ENCODE peak calls at places on chromosome 7, in five cellular contexts. M, J, G, Y and C are unnamed samples.

GRCh38 chr7:106065560-106066500 is 46.3 kb downstream of the SYPL1 start:
- DNase-seq in Y (no peak), M (no peak), J (no peak), G (no peak), C (no peak)

GRCh38 chr7:55965805-55966421 is 1.5 kb downstream of the NIPSNAP2 start:
- DNase-seq in J (no peak), M (no peak), Y (no peak), G (no peak), C (no peak)

GRCh38 chr7:47672966-47673365 is 91.1 kb upstream of the TNS3 start:
- DNase-seq in J (no peak), G (no peak), Y (no peak), M (no peak), C (no peak)

GRCh38 chr7:69769826-69770225 is 171.6 kb downstream of the AUTS2 start:
- DNase-seq in G (no peak), M (no peak), Y (no peak), J (no peak), C (no peak)

GRCh38 chr7:108455524-108455832 is 758 bp downstream of the NRCAM start:
- DNase-seq in G (no peak), M (no peak), Y (no peak), J (no peak), C (no peak)

GRCh38 chr7:116075351-116076145 is 45.0 kb upstream of the TFEC start:
- DNase-seq in G (no peak), J (no peak), M (no peak), Y (no peak), C (no peak)

GRCh38 chr7:35780070-35780469 is 20.8 kb upstream of the SEPTIN7 start:
- DNase-seq in M (no peak), Y (no peak), G (no peak), J (no peak), C (no peak)

GRCh38 chr7:44750921-44751571 is 2.4 kb downstream of the ZMIZ2 start:
- DNase-seq in J (no peak), M (no peak), G (no peak), Y (peak; percentile 45), C (peak; percentile 49)

GRCh38 chr7:77442631-77443420 is 26.7 kb upstream of the GSAP start:
- DNase-seq in Y (no peak), G (no peak), J (no peak), M (no peak), C (no peak)

GRCh38 chr7:2811476-2812118 is 32.5 kb downstream of the GNA12 start:
- DNase-seq in J (no peak), Y (no peak), G (no peak), M (no peak), C (no peak)

GRCh38 chr7:130888468-130888867 is 154.5 kb upstream of the KLF14 start:
- DNase-seq in M (no peak), Y (no peak), J (no peak), G (no peak), C (no peak)

GRCh38 chr7:29881724-29882123 is 75.4 kb downstream of the WIPF3 start:
- DNase-seq in M (peak; percentile 43), J (no peak), Y (no peak), G (no peak), C (no peak)

GRCh38 chr7:134632937-134633540 is 13.6 kb upstream of the BPGM start:
- DNase-seq in G (peak; percentile 0), Y (no peak), M (peak; percentile 40), J (no peak), C (peak; percentile 60)

GRCh38 chr7:104978460-104978859 is 35.5 kb upstream of the KMT2E start:
- DNase-seq in Y (no peak), G (no peak), J (no peak), M (no peak), C (no peak)

GRCh38 chr7:99224263-99224947 is 16.5 kb upstream of the KPNA7 start:
- DNase-seq in M (no peak), J (no peak), G (no peak), Y (no peak), C (no peak)

GRCh38 chr7:90625562-90625961 is 29.4 kb downstream of the CDK14 start:
- DNase-seq in Y (no peak), G (no peak), J (no peak), M (peak; percentile 50), C (no peak)

GRCh38 chr7:141301544-141301943 is 227.7 kb downstream of the TMEM178B start:
- DNase-seq in G (no peak), M (no peak), Y (no peak), J (peak; percentile 69), C (no peak)

GRCh38 chr7:157874870-157875229 is 538.0 kb downstream of the DNAJB6 start:
- DNase-seq in G (no peak), J (no peak), M (no peak), Y (no peak), C (no peak)

GRCh38 chr7:1700536-1701333 is 30.7 kb downstream of the ELFN1 start:
- DNase-seq in M (no peak), G (no peak), Y (no peak), J (peak; percentile 60), C (no peak)

GRCh38 chr7:11616466-11616865 is 215.5 kb downstream of the THSD7A start:
- DNase-seq in G (no peak), Y (no peak), J (no peak), M (no peak), C (no peak)

GRCh38 chr7:98210513-98211220 is 572 bp upstream of the BHLHA15 start:
- DNase-seq in G (no peak), M (no peak), Y (no peak), J (peak; percentile 88), C (no peak)

GRCh38 chr7:128912281-128912680 is 1.8 kb upstream of the KCP start:
- DNase-seq in Y (no peak), M (no peak), G (no peak), J (peak; percentile 12), C (no peak)

GRCh38 chr7:133761459-133761858 is 365.7 kb upstream of the LRGUK start:
- DNase-seq in M (no peak), Y (no peak), G (no peak), J (no peak), C (no peak)

GRCh38 chr7:84248267-84248666 is 53.7 kb upstream of the SEMA3A start:
- DNase-seq in J (no peak), Y (no peak), G (no peak), M (no peak), C (no peak)

GRCh38 chr7:6392712-6393666 is 54.8 kb downstream of the DAGLB start:
- DNase-seq in J (no peak), M (no peak), G (no peak), Y (no peak), C (no peak)

GRCh38 chr7:106622654-106623314 is 38.2 kb downstream of the CCDC71L start:
- DNase-seq in Y (no peak), J (no peak), M (no peak), G (no peak), C (no peak)

GRCh38 chr7:12481722-12482121 is 78.1 kb upstream of the VWDE start:
- DNase-seq in G (no peak), M (no peak), J (no peak), Y (no peak), C (no peak)

GRCh38 chr7:101903505-101903849 is 86.1 kb downstream of the CUX1 start:
- DNase-seq in Y (no peak), M (no peak), G (no peak), J (no peak), C (no peak)

GRCh38 chr7:155973451-155973997 is 161.3 kb upstream of the SHH start:
- DNase-seq in M (no peak), G (no peak), Y (no peak), J (no peak), C (no peak)

GRCh38 chr7:37342665-37343471 is 105.8 kb downstream of the ELMO1 start:
- DNase-seq in M (peak; percentile 10), J (no peak), G (peak; percentile 69), Y (peak; percentile 52), C (peak; percentile 54)